ENCODE peak calls at places on chromosomes 3 and 15, in ten cellular contexts. Z is HCT116; J is WTC11; B is CD8-positive, alpha-beta T cell; N is fibroblast of villous mesenchyme; O is ovary; W is Peyer's patch; M is nephron progenitor cell; T is natural killer cell; Q is uterus. C is an unnamed sample.

GRCh38 chr3:88986834-88987233 is 120.6 kb upstream of the EPHA3 start:
- DNase-seq in Z (no peak), J (no peak), B (no peak), N (peak; percentile 36), O (no peak), W (no peak), M (no peak), T (no peak), Q (no peak), C (no peak)

GRCh38 chr15:47726399-47726823 is 9.1 kb downstream of the SEMA6D start:
- DNase-seq in Z (no peak), J (no peak), B (no peak), N (no peak), O (no peak), W (peak; percentile 53), M (no peak), T (no peak), Q (no peak), C (no peak)

GRCh38 chr3:170275832-170276231 is 53.6 kb downstream of the PRKCI start:
- DNase-seq in Z (no peak), J (no peak), B (no peak), N (no peak), O (no peak), W (no peak), M (no peak), T (no peak), Q (no peak), C (no peak)

GRCh38 chr15:51076898-51077564 is 17.7 kb downstream of the TNFAIP8L3 start:
- DNase-seq in Z (no peak), J (peak; percentile 55), B (no peak), N (peak; percentile 81), O (peak; percentile 85), W (peak; percentile 60), M (no peak), T (peak; percentile 39), Q (peak; percentile 51), C (no peak)

GRCh38 chr3:98796334-98796733 is 33.2 kb downstream of the ST3GAL6 start:
- DNase-seq in Z (no peak), J (no peak), B (no peak), N (no peak), O (no peak), W (no peak), M (no peak), T (no peak), Q (no peak), C (no peak)

GRCh38 chr3:146209371-146209770 is 41.5 kb downstream of the PLSCR4 start:
- DNase-seq in Z (no peak), J (no peak), B (no peak), N (no peak), O (no peak), W (no peak), M (no peak), T (no peak), Q (no peak), C (no peak)

GRCh38 chr15:66400351-66400774 is 13.7 kb downstream of the MAP2K1 start:
- DNase-seq in Z (no peak), J (no peak), B (no peak), N (no peak), O (no peak), W (no peak), M (no peak), T (no peak), Q (no peak), C (no peak)

GRCh38 chr3:66622756-66623452 is 122.1 kb upstream of the LRIG1 start:
- DNase-seq in Z (no peak), J (no peak), B (no peak), N (no peak), O (no peak), W (peak; percentile 69), M (no peak), T (no peak), Q (no peak), C (no peak)

GRCh38 chr3:180358179-180358578 is 243.8 kb upstream of the TTC14 start:
- DNase-seq in Z (no peak), J (no peak), B (no peak), N (no peak), O (no peak), W (no peak), M (no peak), T (no peak), Q (no peak), C (no peak)

GRCh38 chr15:84973492-84974460 is 7.9 kb upstream of the PDE8A start:
- DNase-seq in Z (no peak), J (no peak), B (no peak), N (no peak), O (no peak), W (no peak), M (no peak), T (no peak), Q (no peak), C (no peak)

GRCh38 chr3:16231983-16232382 is 32.8 kb downstream of the DPH3 start:
- DNase-seq in Z (no peak), J (no peak), B (no peak), N (no peak), O (no peak), W (no peak), M (no peak), T (no peak), Q (no peak), C (no peak)

GRCh38 chr3:108473711-108474110 is 36.7 kb downstream of the MYH15 start:
- DNase-seq in Z (no peak), J (no peak), B (no peak), N (no peak), O (no peak), W (no peak), M (no peak), T (no peak), Q (no peak), C (no peak)

GRCh38 chr3:119924111-119925094 is 142.5 kb downstream of the NR1I2 start:
- DNase-seq in Z (no peak), J (no peak), B (no peak), N (no peak), O (no peak), W (no peak), M (no peak), T (no peak), Q (no peak), C (no peak)

GRCh38 chr3:119918992-119919933 is 137.4 kb downstream of the NR1I2 start:
- DNase-seq in Z (no peak), J (no peak), B (no peak), N (no peak), O (no peak), W (no peak), M (no peak), T (no peak), Q (no peak), C (no peak)
- TF ChIP-seq CTCF in Z (no peak), J (no peak), B (no peak), N (no peak), O (no peak), W (no peak), M (no peak), T (no peak), Q (no peak), C (no peak)

DNA sequence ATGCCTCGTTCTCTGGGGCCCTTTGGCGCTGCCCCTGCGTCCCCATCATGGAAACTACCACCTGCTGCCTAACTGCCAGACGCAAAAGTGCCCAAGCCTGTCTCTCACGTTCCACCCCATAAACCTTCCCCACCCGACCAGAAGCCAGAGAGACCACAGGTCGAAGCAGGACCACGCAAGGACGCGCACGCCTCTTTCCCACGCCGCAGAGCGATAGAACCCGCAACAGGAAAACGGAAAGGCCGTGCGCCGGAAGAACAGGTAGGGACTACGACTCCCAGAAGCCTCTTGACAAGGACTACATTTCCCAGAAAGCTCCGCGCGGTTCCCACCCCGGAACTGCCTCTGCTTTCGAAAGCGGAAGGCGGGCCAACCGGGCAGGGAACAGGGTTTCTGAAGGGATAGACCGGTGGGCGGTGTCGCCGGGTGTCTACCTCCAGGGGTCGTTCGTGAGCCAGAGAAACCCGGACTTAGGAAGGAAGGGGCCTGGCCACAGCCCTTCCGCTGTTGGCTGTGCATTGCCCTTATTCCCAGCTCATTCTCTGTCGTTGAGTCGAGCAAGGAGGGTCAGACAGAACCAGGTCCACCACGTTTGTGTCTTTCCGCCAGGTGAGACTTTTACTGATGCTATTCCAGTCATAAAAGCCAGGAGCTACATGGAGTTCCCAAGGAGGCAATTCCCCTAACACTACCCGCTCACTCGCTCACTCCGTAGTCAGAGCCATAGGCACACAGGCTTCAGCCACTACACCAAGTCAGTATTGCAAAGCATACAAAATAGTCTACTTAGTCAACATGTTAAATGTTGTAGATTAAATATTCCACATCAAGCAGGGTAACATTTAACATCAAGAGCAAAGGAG is 56.6 kb upstream of the ZBTB38 start:
- DNase-seq in Z (peak; percentile 96), J (peak; percentile 100), B (peak; percentile 95), N (peak; percentile 99), O (peak; percentile 98), W (peak; percentile 100), M (peak; percentile 97), T (peak; percentile 93), Q (peak; percentile 99), C (peak; percentile 92)
- TF ChIP-seq CTCF in Z (peak; percentile 91), J (peak; percentile 43), B (peak; percentile 60), N (peak; percentile 73), O (peak; percentile 79), W (peak; percentile 68), M (peak; percentile 81), T (peak; percentile 48), Q (peak; percentile 75), C (no peak)

GRCh38 chr15:27254801-27255200 is 283.8 kb downstream of the GABRG3 start:
- DNase-seq in Z (no peak), J (no peak), B (no peak), N (no peak), O (no peak), W (no peak), M (no peak), T (no peak), Q (no peak), C (no peak)
- TF ChIP-seq CTCF in Z (no peak), J (no peak), B (no peak), N (no peak), O (no peak), W (no peak), M (no peak), T (no peak), Q (no peak), C (no peak)

DNA sequence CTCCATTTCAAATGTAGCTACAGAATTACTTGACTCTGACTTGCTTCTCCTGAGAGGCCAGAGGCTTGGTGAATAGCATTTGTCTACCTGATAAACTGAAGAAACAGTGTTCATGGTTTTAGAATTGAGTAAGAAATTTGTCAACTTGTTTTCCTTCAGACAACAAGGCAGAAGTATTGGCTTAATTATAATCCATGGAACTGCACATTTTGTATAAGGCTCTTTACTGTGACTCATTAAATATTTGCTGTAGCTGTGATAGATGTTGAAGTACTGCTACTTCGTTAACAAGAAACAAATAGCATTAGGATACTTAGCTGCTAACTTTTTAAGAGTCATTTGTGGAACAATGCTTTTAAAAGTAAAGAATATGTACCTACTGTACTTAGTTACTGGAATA is 4.6 kb downstream of the UNC13C start:
- DNase-seq in Z (no peak), J (no peak), B (no peak), N (no peak), O (no peak), W (no peak), M (no peak), T (no peak), Q (no peak), C (no peak)
- TF ChIP-seq CTCF in Z (no peak), J (no peak), B (no peak), N (no peak), O (no peak), W (no peak), M (no peak), T (no peak), Q (no peak), C (no peak)

GRCh38 chr3:119035014-119035346 is 334 bp upstream of the IGSF11 start:
- DNase-seq in Z (no peak), J (no peak), B (no peak), N (no peak), O (no peak), W (no peak), M (no peak), T (no peak), Q (no peak), C (no peak)
- TF ChIP-seq CTCF in Z (no peak), J (no peak), B (peak; percentile 18), N (no peak), O (no peak), W (no peak), M (no peak), T (peak; percentile 1), Q (no peak), C (no peak)